ENCODE peak calls at places on chromosomes 1 and 21, in ten cellular contexts. L, Z, U, J, C, P, T, V, O and Y are unnamed samples.

GRCh38 chr1:181095763-181096184 is 7.3 kb downstream of the IER5 start:
- DNase-seq in L (no peak), Z (no peak), U (no peak), J (no peak), C (no peak), P (no peak), T (no peak), V (no peak), O (no peak), Y (no peak)

GRCh38 chr1:45971922-45972321 is 160.5 kb downstream of the PIK3R3 start:
- DNase-seq in L (no peak), Z (no peak), U (no peak), J (no peak), C (no peak), P (no peak), T (no peak), V (no peak), O (no peak), Y (no peak)

GRCh38 chr1:200625381-200625824 is 4.9 kb upstream of the KIF14 start:
- DNase-seq in L (peak), Z (no peak), U (no peak), J (no peak), C (peak), P (peak), T (no peak), V (peak), O (no peak), Y (no peak)

GRCh38 chr1:47209091-47209490 is 19.3 kb upstream of the PDZK1IP1 start:
- DNase-seq in L (no peak), Z (no peak), U (no peak), J (no peak), C (no peak), P (no peak), T (no peak), V (no peak), O (no peak), Y (no peak)

GRCh38 chr1:204217648-204218000 is 3.8 kb upstream of the GOLT1A start:
- DNase-seq in L (no peak), Z (no peak), U (no peak), J (no peak), C (no peak), P (no peak), T (no peak), V (no peak), O (no peak), Y (no peak)

GRCh38 chr1:153626929-153627796 is at the start of gene S100A13:
- DNase-seq in L (peak), Z (peak), U (no peak), J (no peak), C (peak), P (peak), T (peak), V (peak), O (peak), Y (peak)

GRCh38 chr1:115088115-115088794 is 1.0 kb downstream of the TSPAN2 start:
- DNase-seq in L (no peak), Z (no peak), U (no peak), J (no peak), C (no peak), P (no peak), T (no peak), V (no peak), O (no peak), Y (no peak)

GRCh38 chr21:44482581-44483287 is 27.4 kb downstream of the LRRC3 start:
- DNase-seq in L (no peak), Z (no peak), U (no peak), J (no peak), C (no peak), P (no peak), T (no peak), V (no peak), O (no peak), Y (no peak)

GRCh38 chr1:50969611-50970507 is at the start of gene CDKN2C:
- DNase-seq in L (peak), Z (peak), U (peak), J (no peak), C (peak), P (peak), T (peak), V (peak), O (peak), Y (peak)

GRCh38 chr1:38344705-38345104 is 298.1 kb upstream of the POU3F1 start:
- DNase-seq in L (no peak), Z (no peak), U (no peak), J (no peak), C (no peak), P (no peak), T (no peak), V (no peak), O (no peak), Y (no peak)

GRCh38 chr1:53385276-53385932 is 57.5 kb upstream of the LRP8 start:
- DNase-seq in L (no peak), Z (no peak), U (no peak), J (no peak), C (no peak), P (no peak), T (no peak), V (no peak), O (no peak), Y (no peak)

GRCh38 chr1:239247299-239247698 is 139.1 kb upstream of the CHRM3 start:
- DNase-seq in L (no peak), Z (no peak), U (no peak), J (no peak), C (peak), P (peak), T (no peak), V (no peak), O (no peak), Y (no peak)

GRCh38 chr1:93623875-93624274 is 57.8 kb downstream of the BCAR3 start:
- DNase-seq in L (peak), Z (no peak), U (no peak), J (no peak), C (peak), P (peak), T (no peak), V (peak), O (no peak), Y (no peak)

GRCh38 chr1:109850827-109851226 is 59.8 kb upstream of the CSF1 start:
- DNase-seq in L (no peak), Z (no peak), U (no peak), J (no peak), C (peak), P (no peak), T (no peak), V (no peak), O (no peak), Y (no peak)

GRCh38 chr1:229229137-229229720 is 41.7 kb upstream of the RAB4A start:
- DNase-seq in L (no peak), Z (peak), U (no peak), J (no peak), C (peak), P (no peak), T (no peak), V (no peak), O (peak), Y (no peak)

GRCh38 chr1:3786468-3787346 is 9.6 kb downstream of the LRRC47 start:
- DNase-seq in L (no peak), Z (no peak), U (no peak), J (no peak), C (no peak), P (no peak), T (no peak), V (no peak), O (no peak), Y (no peak)

GRCh38 chr1:111476761-111477309 is 3.1 kb downstream of the C1orf162 start:
- DNase-seq in L (no peak), Z (no peak), U (no peak), J (no peak), C (no peak), P (no peak), T (no peak), V (no peak), O (no peak), Y (no peak)

GRCh38 chr1:207034998-207035397 is 2.4 kb upstream of the C1orf116 start:
- DNase-seq in L (no peak), Z (no peak), U (no peak), J (no peak), C (no peak), P (no peak), T (no peak), V (peak), O (no peak), Y (peak)

GRCh38 chr1:97685355-97685754 is 235.5 kb downstream of the DPYD start:
- DNase-seq in L (no peak), Z (no peak), U (no peak), J (no peak), C (no peak), P (no peak), T (no peak), V (no peak), O (no peak), Y (no peak)

GRCh38 chr1:44670751-44671640 is 3.3 kb downstream of the TMEM53 start:
- DNase-seq in L (no peak), Z (no peak), U (no peak), J (no peak), C (no peak), P (no peak), T (no peak), V (no peak), O (no peak), Y (no peak)

GRCh38 chr1:178644308-178645120 is 80.5 kb upstream of the RALGPS2 start:
- DNase-seq in L (no peak), Z (no peak), U (no peak), J (no peak), C (peak), P (peak), T (no peak), V (no peak), O (no peak), Y (no peak)

GRCh38 chr1:228510101-228510850 is 23.1 kb downstream of the RNF187 start:
- DNase-seq in L (no peak), Z (no peak), U (no peak), J (no peak), C (no peak), P (no peak), T (no peak), V (no peak), O (no peak), Y (no peak)

GRCh38 chr1:53616511-53616910 is 122.5 kb downstream of the GLIS1 start:
- DNase-seq in L (no peak), Z (no peak), U (no peak), J (no peak), C (no peak), P (no peak), T (no peak), V (no peak), O (no peak), Y (no peak)

GRCh38 chr1:30900931-30901560 is 7.5 kb downstream of the SDC3 start:
- DNase-seq in L (no peak), Z (no peak), U (no peak), J (no peak), C (no peak), P (no peak), T (no peak), V (no peak), O (no peak), Y (no peak)

GRCh38 chr1:53346007-53346813 is 18.3 kb upstream of the LRP8 start:
- DNase-seq in L (no peak), Z (no peak), U (no peak), J (no peak), C (no peak), P (no peak), T (no peak), V (no peak), O (peak), Y (no peak)

GRCh38 chr1:65082346-65083040 is 65.5 kb upstream of the AK4 start:
- DNase-seq in L (no peak), Z (no peak), U (no peak), J (no peak), C (no peak), P (no peak), T (no peak), V (no peak), O (no peak), Y (no peak)

GRCh38 chr21:19864456-19864855 is 1133.8 kb upstream of the NCAM2 start:
- DNase-seq in L (no peak), Z (no peak), U (no peak), J (no peak), C (no peak), P (no peak), T (no peak), V (no peak), O (no peak), Y (no peak)

GRCh38 chr1:95916616-95917015 is 682.6 kb downstream of the RWDD3 start:
- DNase-seq in L (no peak), Z (no peak), U (no peak), J (no peak), C (peak), P (peak), T (no peak), V (peak), O (no peak), Y (no peak)

GRCh38 chr1:25519624-25520023 is 23.8 kb upstream of the LDLRAP1 start:
- DNase-seq in L (peak), Z (no peak), U (no peak), J (no peak), C (peak), P (peak), T (no peak), V (peak), O (no peak), Y (no peak)